ENCODE peak calls at places on chromosomes 13 and 19, in six cellular contexts. One of them, this sample, is unnamed.

GRCh38 chr13:19737844-19738557 is 44.7 kb downstream of the PSPC1 start:
- DNase-seq in AG09309: no peak
- DNase-seq in stomach: no peak
- DNase-seq in left lung: no peak
- DNase-seq in WTC11: no peak
- DNase-seq in activated gamma-delta T cell treated with anti-CD3 and anti-CD28 coated beads, Interleukin-2, amount 50 U/mL, for 16 hours: no peak
- DNase-seq in this sample: no peak

GRCh38 chr13:89432997-89433396 is 1761.8 kb downstream of the SLITRK5 start:
- DNase-seq in AG09309: no peak
- DNase-seq in WTC11: no peak
- DNase-seq in stomach: no peak
- DNase-seq in activated gamma-delta T cell treated with anti-CD3 and anti-CD28 coated beads, Interleukin-2, amount 50 U/mL, for 16 hours: no peak
- DNase-seq in left lung: no peak
- DNase-seq in this sample: no peak

GRCh38 chr19:51018745-51019543 is 565 bp downstream of the KLK10 start:
- DNase-seq in stomach: peak
- DNase-seq in WTC11: peak
- DNase-seq in activated gamma-delta T cell treated with anti-CD3 and anti-CD28 coated beads, Interleukin-2, amount 50 U/mL, for 16 hours: no peak
- DNase-seq in left lung: no peak
- DNase-seq in AG09309: no peak
- DNase-seq in this sample: no peak

GRCh38 chr19:18388328-18389094 is 2.6 kb downstream of the GDF15 start:
- DNase-seq in AG09309: no peak
- DNase-seq in WTC11: peak
- DNase-seq in left lung: peak
- DNase-seq in activated gamma-delta T cell treated with anti-CD3 and anti-CD28 coated beads, Interleukin-2, amount 50 U/mL, for 16 hours: peak
- DNase-seq in stomach: peak
- DNase-seq in this sample: peak

GRCh38 chr13:101626925-101627555 is 174.6 kb downstream of the ITGBL1 start:
- DNase-seq in stomach: no peak
- DNase-seq in AG09309: no peak
- DNase-seq in activated gamma-delta T cell treated with anti-CD3 and anti-CD28 coated beads, Interleukin-2, amount 50 U/mL, for 16 hours: no peak
- DNase-seq in WTC11: no peak
- DNase-seq in left lung: no peak
- DNase-seq in this sample: peak

GRCh38 chr13:100620792-100621191 is 32.2 kb upstream of the GGACT start:
- DNase-seq in AG09309: no peak
- DNase-seq in stomach: no peak
- DNase-seq in left lung: no peak
- DNase-seq in activated gamma-delta T cell treated with anti-CD3 and anti-CD28 coated beads, Interleukin-2, amount 50 U/mL, for 16 hours: no peak
- DNase-seq in WTC11: no peak
- DNase-seq in this sample: no peak

GRCh38 chr13:45626731-45627374 is 11.3 kb upstream of the ERICH6B start:
- DNase-seq in stomach: no peak
- DNase-seq in AG09309: no peak
- DNase-seq in activated gamma-delta T cell treated with anti-CD3 and anti-CD28 coated beads, Interleukin-2, amount 50 U/mL, for 16 hours: no peak
- DNase-seq in WTC11: no peak
- DNase-seq in left lung: no peak
- DNase-seq in this sample: no peak

GRCh38 chr19:17339088-17339741 is 1.9 kb downstream of the GTPBP3 start:
- DNase-seq in WTC11: peak
- DNase-seq in left lung: peak
- DNase-seq in stomach: no peak
- DNase-seq in activated gamma-delta T cell treated with anti-CD3 and anti-CD28 coated beads, Interleukin-2, amount 50 U/mL, for 16 hours: no peak
- DNase-seq in AG09309: no peak
- DNase-seq in this sample: no peak

GRCh38 chr13:99527346-99527745 is 26.1 kb downstream of the TM9SF2 start:
- DNase-seq in left lung: no peak
- DNase-seq in WTC11: no peak
- DNase-seq in stomach: no peak
- DNase-seq in activated gamma-delta T cell treated with anti-CD3 and anti-CD28 coated beads, Interleukin-2, amount 50 U/mL, for 16 hours: no peak
- DNase-seq in AG09309: no peak
- DNase-seq in this sample: peak

GRCh38 chr13:31965361-31966066 is 66.1 kb upstream of the FRY start:
- DNase-seq in activated gamma-delta T cell treated with anti-CD3 and anti-CD28 coated beads, Interleukin-2, amount 50 U/mL, for 16 hours: no peak
- DNase-seq in stomach: no peak
- DNase-seq in AG09309: no peak
- DNase-seq in WTC11: no peak
- DNase-seq in left lung: no peak
- DNase-seq in this sample: no peak

GRCh38 chr19:31963741-31964140 is 381.7 kb upstream of the ZNF507 start:
- DNase-seq in left lung: no peak
- DNase-seq in AG09309: no peak
- DNase-seq in activated gamma-delta T cell treated with anti-CD3 and anti-CD28 coated beads, Interleukin-2, amount 50 U/mL, for 16 hours: no peak
- DNase-seq in stomach: no peak
- DNase-seq in WTC11: no peak
- DNase-seq in this sample: no peak

GRCh38 chr13:41812851-41813250 is 148.1 kb downstream of the VWA8 start:
- DNase-seq in WTC11: no peak
- DNase-seq in left lung: no peak
- DNase-seq in stomach: no peak
- DNase-seq in activated gamma-delta T cell treated with anti-CD3 and anti-CD28 coated beads, Interleukin-2, amount 50 U/mL, for 16 hours: no peak
- DNase-seq in AG09309: no peak
- DNase-seq in this sample: no peak

GRCh38 chr19:2804156-2805004 is 15.3 kb upstream of the ZNF554 start:
- DNase-seq in AG09309: no peak
- DNase-seq in activated gamma-delta T cell treated with anti-CD3 and anti-CD28 coated beads, Interleukin-2, amount 50 U/mL, for 16 hours: no peak
- DNase-seq in left lung: no peak
- DNase-seq in WTC11: no peak
- DNase-seq in stomach: no peak
- DNase-seq in this sample: no peak

GRCh38 chr19:35040826-35041547 is 534 bp upstream of the HPN start:
- DNase-seq in left lung: peak
- DNase-seq in AG09309: no peak
- DNase-seq in WTC11: peak
- DNase-seq in activated gamma-delta T cell treated with anti-CD3 and anti-CD28 coated beads, Interleukin-2, amount 50 U/mL, for 16 hours: no peak
- DNase-seq in stomach: peak
- DNase-seq in this sample: no peak

GRCh38 chr19:4521170-4521887 is 3.0 kb upstream of the PLIN4 start:
- DNase-seq in stomach: no peak
- DNase-seq in activated gamma-delta T cell treated with anti-CD3 and anti-CD28 coated beads, Interleukin-2, amount 50 U/mL, for 16 hours: no peak
- DNase-seq in left lung: no peak
- DNase-seq in AG09309: no peak
- DNase-seq in WTC11: no peak
- DNase-seq in this sample: no peak

GRCh38 chr13:21079761-21080730 is 18.7 kb upstream of the LATS2 start:
- DNase-seq in WTC11: no peak
- DNase-seq in activated gamma-delta T cell treated with anti-CD3 and anti-CD28 coated beads, Interleukin-2, amount 50 U/mL, for 16 hours: no peak
- DNase-seq in stomach: no peak
- DNase-seq in left lung: no peak
- DNase-seq in AG09309: peak
- DNase-seq in this sample: no peak

GRCh38 chr13:110628952-110629701 is 13.8 kb downstream of the NAXD start:
- DNase-seq in stomach: no peak
- DNase-seq in WTC11: no peak
- DNase-seq in left lung: no peak
- DNase-seq in AG09309: no peak
- DNase-seq in activated gamma-delta T cell treated with anti-CD3 and anti-CD28 coated beads, Interleukin-2, amount 50 U/mL, for 16 hours: no peak
- DNase-seq in this sample: no peak

GRCh38 chr19:45340899-45341453 is 426 bp downstream of the KLC3 start:
- DNase-seq in WTC11: peak
- DNase-seq in AG09309: no peak
- DNase-seq in activated gamma-delta T cell treated with anti-CD3 and anti-CD28 coated beads, Interleukin-2, amount 50 U/mL, for 16 hours: no peak
- DNase-seq in stomach: no peak
- DNase-seq in left lung: no peak
- DNase-seq in this sample: no peak

GRCh38 chr13:114087430-114087829 is 45.0 kb downstream of the RASA3 start:
- DNase-seq in stomach: peak
- DNase-seq in AG09309: no peak
- DNase-seq in WTC11: peak
- DNase-seq in activated gamma-delta T cell treated with anti-CD3 and anti-CD28 coated beads, Interleukin-2, amount 50 U/mL, for 16 hours: no peak
- DNase-seq in left lung: no peak
- DNase-seq in this sample: no peak

GRCh38 chr19:4781851-4782250 is 9.7 kb upstream of the FEM1A start:
- DNase-seq in left lung: no peak
- DNase-seq in activated gamma-delta T cell treated with anti-CD3 and anti-CD28 coated beads, Interleukin-2, amount 50 U/mL, for 16 hours: no peak
- DNase-seq in AG09309: no peak
- DNase-seq in WTC11: no peak
- DNase-seq in stomach: no peak
- DNase-seq in this sample: no peak

GRCh38 chr19:55255618-55256423 is 3.0 kb downstream of the PPP6R1 start:
- DNase-seq in stomach: peak
- DNase-seq in AG09309: no peak
- DNase-seq in activated gamma-delta T cell treated with anti-CD3 and anti-CD28 coated beads, Interleukin-2, amount 50 U/mL, for 16 hours: no peak
- DNase-seq in WTC11: no peak
- DNase-seq in left lung: no peak
- DNase-seq in this sample: peak

GRCh38 chr19:12838182-12838890 is at the start of gene MAST1:
- DNase-seq in activated gamma-delta T cell treated with anti-CD3 and anti-CD28 coated beads, Interleukin-2, amount 50 U/mL, for 16 hours: no peak
- DNase-seq in stomach: peak
- DNase-seq in left lung: no peak
- DNase-seq in AG09309: no peak
- DNase-seq in WTC11: peak
- DNase-seq in this sample: peak

This sample was measured in activated T-helper 2 cell treated with anti-CD3 and anti-CD28 coated beads, Interferon-gamma antibody, Interleukin-2, Interleukin-4, amounts not matched to agents 10 μg/mL and 5 μg/mL and 100 μg/mL, durations not matched to agents 14 hours and 24 hours and 36 hours.